ENCODE peak calls at places on chromosomes 3 and 15, in five cellular contexts. One of them, this sample, is unnamed.

GRCh38 chr15:82809308-82810060 is at the start of gene WHAMM:
- DNase-seq in mesendoderm: peak; percentile 98
- DNase-seq in A549: peak; percentile 99
- DNase-seq in endothelial cell of umbilical vein: peak; percentile 98
- DNase-seq in fibroblast of lung: peak; percentile 98
- DNase-seq in this sample: peak; percentile 99

GRCh38 chr3:183122257-183122932 is 23.1 kb upstream of the MCCC1 start:
- DNase-seq in mesendoderm: peak; percentile 59
- DNase-seq in A549: peak; percentile 34
- DNase-seq in endothelial cell of umbilical vein: peak; percentile 95
- DNase-seq in fibroblast of lung: peak; percentile 85
- DNase-seq in this sample: peak; percentile 28

GRCh38 chr15:43185161-43186002 is at the start of gene CCNDBP1:
- DNase-seq in mesendoderm: peak; percentile 98
- DNase-seq in A549: peak; percentile 93
- DNase-seq in endothelial cell of umbilical vein: peak; percentile 70
- DNase-seq in fibroblast of lung: peak; percentile 72
- DNase-seq in this sample: peak; percentile 77

GRCh38 chr3:30012941-30013543 is 593.4 kb upstream of the TGFBR2 start:
- DNase-seq in mesendoderm: peak; percentile 81
- DNase-seq in A549: peak; percentile 71
- DNase-seq in endothelial cell of umbilical vein: peak; percentile 76
- DNase-seq in fibroblast of lung: peak; percentile 78
- DNase-seq in this sample: peak; percentile 58

GRCh38 chr15:95196176-95196915 is 965.0 kb downstream of the MCTP2 start:
- DNase-seq in mesendoderm: peak; percentile 7
- DNase-seq in A549: no peak
- DNase-seq in endothelial cell of umbilical vein: no peak
- DNase-seq in fibroblast of lung: no peak
- DNase-seq in this sample: no peak

GRCh38 chr3:191963182-191963581 is 502.2 kb downstream of the PYDC2 start:
- DNase-seq in mesendoderm: peak; percentile 98
- DNase-seq in A549: no peak
- DNase-seq in endothelial cell of umbilical vein: peak; percentile 36
- DNase-seq in fibroblast of lung: no peak
- DNase-seq in this sample: peak; percentile 18

GRCh38 chr15:90679959-90680358 is 37.2 kb upstream of the BLM start:
- DNase-seq in mesendoderm: no peak
- DNase-seq in A549: no peak
- DNase-seq in endothelial cell of umbilical vein: no peak
- DNase-seq in fibroblast of lung: no peak
- DNase-seq in this sample: no peak

GRCh38 chr15:44713006-44713966 is 2.0 kb downstream of the B2M start:
- DNase-seq in mesendoderm: peak; percentile 58
- DNase-seq in A549: peak; percentile 60
- DNase-seq in endothelial cell of umbilical vein: peak; percentile 55
- DNase-seq in fibroblast of lung: peak; percentile 53
- DNase-seq in this sample: peak; percentile 32

GRCh38 chr3:195876297-195877031 is 31.9 kb downstream of the TNK2 start:
- DNase-seq in mesendoderm: no peak
- DNase-seq in A549: peak; percentile 44
- DNase-seq in endothelial cell of umbilical vein: no peak
- DNase-seq in fibroblast of lung: no peak
- DNase-seq in this sample: no peak

GRCh38 chr3:153513236-153513635 is 351.2 kb downstream of the RAP2B start:
- DNase-seq in mesendoderm: peak; percentile 58
- DNase-seq in A549: peak; percentile 20
- DNase-seq in endothelial cell of umbilical vein: peak; percentile 34
- DNase-seq in fibroblast of lung: peak; percentile 13
- DNase-seq in this sample: peak; percentile 20

DNA sequence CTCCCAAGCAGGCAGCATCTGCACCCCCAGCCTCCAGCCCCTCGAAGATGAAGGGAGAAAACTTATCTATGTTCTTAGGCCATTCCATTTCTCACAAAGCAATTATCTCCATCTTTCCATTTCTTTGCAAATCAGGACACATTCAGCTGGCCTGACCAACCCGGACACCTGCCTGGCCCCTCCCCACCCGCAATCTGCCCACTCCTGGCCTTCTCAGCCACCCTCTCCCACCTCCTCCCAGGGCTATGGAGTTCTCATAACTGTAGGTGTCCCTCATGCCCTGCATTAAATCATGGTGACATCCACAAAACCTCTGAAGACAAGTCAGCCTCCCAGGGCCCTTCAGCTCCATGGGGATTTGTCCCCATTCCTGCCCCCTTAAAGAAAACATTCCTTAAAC is 119.3 kb downstream of the MEGF11 start:
- DNase-seq in mesendoderm: no peak
- DNase-seq in A549: no peak
- DNase-seq in endothelial cell of umbilical vein: no peak
- DNase-seq in fibroblast of lung: no peak
- DNase-seq in this sample: no peak
- H3K4me2 ChIP-seq in mesendoderm: no peak overlapping the region
- H3K4me2 ChIP-seq in A549: no peak overlapping the region
- H3K4me2 ChIP-seq in endothelial cell of umbilical vein: no peak overlapping the region
- H3K4me2 ChIP-seq in fibroblast of lung: no peak overlapping the region
- H3K4me2 ChIP-seq in this sample: no peak overlapping the region

GRCh38 chr3:23810342-23811116 is 4.8 kb downstream of the UBE2E1 start:
- DNase-seq in mesendoderm: peak; percentile 95
- DNase-seq in A549: peak; percentile 64
- DNase-seq in endothelial cell of umbilical vein: peak; percentile 36
- DNase-seq in fibroblast of lung: peak; percentile 37
- DNase-seq in this sample: peak; percentile 19

GRCh38 chr3:23811117-23811487 is 5.3 kb downstream of the UBE2E1 start:
- DNase-seq in mesendoderm: peak; percentile 63
- DNase-seq in A549: no peak
- DNase-seq in endothelial cell of umbilical vein: no peak
- DNase-seq in fibroblast of lung: peak; percentile 18
- DNase-seq in this sample: peak; percentile 26

GRCh38 chr3:23809840-23810341 is 4.1 kb downstream of the UBE2E1 start:
- DNase-seq in mesendoderm: peak; percentile 55
- DNase-seq in A549: no peak
- DNase-seq in endothelial cell of umbilical vein: peak; percentile 14
- DNase-seq in fibroblast of lung: no peak
- DNase-seq in this sample: no peak

GRCh38 chr3:23809294-23809693 is 3.5 kb downstream of the UBE2E1 start:
- DNase-seq in mesendoderm: no peak
- DNase-seq in A549: no peak
- DNase-seq in endothelial cell of umbilical vein: no peak
- DNase-seq in fibroblast of lung: no peak
- DNase-seq in this sample: no peak

GRCh38 chr3:23811919-23812318 is 6.2 kb downstream of the UBE2E1 start:
- DNase-seq in mesendoderm: no peak
- DNase-seq in A549: no peak
- DNase-seq in endothelial cell of umbilical vein: no peak
- DNase-seq in fibroblast of lung: no peak
- DNase-seq in this sample: no peak
- H3K4me2 ChIP-seq in mesendoderm: no peak overlapping the region
- H3K4me2 ChIP-seq in A549: peak overlapping the region; percentile 82
- H3K4me2 ChIP-seq in endothelial cell of umbilical vein: no peak overlapping the region
- H3K4me2 ChIP-seq in fibroblast of lung: no peak overlapping the region
- H3K4me2 ChIP-seq in this sample: peak overlapping the region; percentile 92

DNA sequence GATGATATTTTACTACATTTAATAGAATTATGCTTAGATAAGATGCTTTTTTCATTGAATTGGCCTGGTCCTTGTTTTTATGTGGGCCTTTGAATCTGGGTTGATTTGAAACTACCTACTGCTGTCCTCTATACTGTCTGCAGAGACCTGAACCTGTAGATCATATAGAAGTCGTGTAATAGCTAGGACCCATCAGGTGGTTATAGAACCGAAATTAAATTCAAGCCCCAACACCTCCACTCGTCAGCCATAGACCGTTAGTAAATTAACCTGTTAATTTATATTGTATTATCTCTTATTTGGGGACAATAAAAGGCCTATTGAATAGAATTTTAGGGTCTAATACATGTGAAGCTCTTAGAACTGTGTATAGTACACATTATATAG is 108.4 kb downstream of the MBNL1 start:
- DNase-seq in mesendoderm: no peak
- DNase-seq in A549: no peak
- DNase-seq in endothelial cell of umbilical vein: no peak
- DNase-seq in fibroblast of lung: no peak
- DNase-seq in this sample: no peak
- H3K4me2 ChIP-seq in mesendoderm: no peak overlapping the region
- H3K4me2 ChIP-seq in A549: peak overlapping the region; percentile 96
- H3K4me2 ChIP-seq in endothelial cell of umbilical vein: no peak overlapping the region
- H3K4me2 ChIP-seq in fibroblast of lung: peak overlapping the region; percentile 49
- H3K4me2 ChIP-seq in this sample: no peak overlapping the region

DNA sequence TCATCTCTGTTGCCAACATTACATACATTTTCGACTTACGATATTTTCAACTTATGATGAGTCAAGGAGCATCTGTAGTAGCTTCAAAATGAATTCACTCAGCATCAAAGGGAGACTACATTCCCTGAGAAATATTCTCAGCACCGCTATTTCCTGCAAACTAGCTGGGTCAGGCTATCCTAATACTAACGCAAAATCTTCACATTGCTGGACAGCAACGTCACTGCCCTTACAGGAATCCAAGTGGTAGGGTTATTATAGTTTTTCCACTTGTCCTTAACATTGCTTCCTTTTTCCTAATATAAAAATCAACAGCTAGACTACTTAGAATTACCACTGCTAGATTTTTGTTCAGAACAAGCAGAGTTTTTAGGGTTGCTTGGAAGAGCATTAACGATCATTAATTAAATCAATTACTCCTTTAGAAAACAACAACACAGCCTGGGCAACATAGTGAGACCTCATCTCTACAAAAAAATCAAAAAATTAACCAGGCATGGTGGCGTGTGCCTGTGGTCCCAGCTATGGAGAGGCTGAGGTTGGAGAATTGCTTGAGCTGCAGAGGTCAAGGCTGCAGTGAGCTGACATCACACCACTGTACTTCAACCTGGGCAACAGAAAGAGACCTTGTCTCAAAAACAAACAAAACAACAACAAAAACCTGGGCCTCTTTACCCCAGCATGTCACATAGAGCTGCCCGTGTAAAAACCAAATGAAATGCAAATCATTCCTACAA is 6.9 kb downstream of the ADAM10 start:
- DNase-seq in mesendoderm: no peak
- DNase-seq in A549: no peak
- DNase-seq in endothelial cell of umbilical vein: peak; percentile 83
- DNase-seq in fibroblast of lung: peak; percentile 65
- DNase-seq in this sample: no peak
- H3K4me2 ChIP-seq in mesendoderm: no peak overlapping the region
- H3K4me2 ChIP-seq in A549: no peak overlapping the region
- H3K4me2 ChIP-seq in endothelial cell of umbilical vein: peak overlapping the region; percentile 55
- H3K4me2 ChIP-seq in fibroblast of lung: peak overlapping the region; percentile 66
- H3K4me2 ChIP-seq in this sample: no peak overlapping the region

GRCh38 chr3:185759523-185759922 is 65.3 kb downstream of the IGF2BP2 start:
- DNase-seq in mesendoderm: no peak
- DNase-seq in A549: no peak
- DNase-seq in endothelial cell of umbilical vein: no peak
- DNase-seq in fibroblast of lung: no peak
- DNase-seq in this sample: no peak

GRCh38 chr3:185760091-185760490 is 64.8 kb downstream of the IGF2BP2 start:
- DNase-seq in mesendoderm: no peak
- DNase-seq in A549: no peak
- DNase-seq in endothelial cell of umbilical vein: no peak
- DNase-seq in fibroblast of lung: no peak
- DNase-seq in this sample: no peak

GRCh38 chr3:185760550-185760949 is 64.3 kb downstream of the IGF2BP2 start:
- DNase-seq in mesendoderm: no peak
- DNase-seq in A549: no peak
- DNase-seq in endothelial cell of umbilical vein: peak; percentile 37
- DNase-seq in fibroblast of lung: no peak
- DNase-seq in this sample: no peak

GRCh38 chr3:185757176-185757575 is 67.7 kb downstream of the IGF2BP2 start:
- DNase-seq in mesendoderm: no peak
- DNase-seq in A549: no peak
- DNase-seq in endothelial cell of umbilical vein: peak; percentile 45
- DNase-seq in fibroblast of lung: no peak
- DNase-seq in this sample: peak; percentile 41

DNA sequence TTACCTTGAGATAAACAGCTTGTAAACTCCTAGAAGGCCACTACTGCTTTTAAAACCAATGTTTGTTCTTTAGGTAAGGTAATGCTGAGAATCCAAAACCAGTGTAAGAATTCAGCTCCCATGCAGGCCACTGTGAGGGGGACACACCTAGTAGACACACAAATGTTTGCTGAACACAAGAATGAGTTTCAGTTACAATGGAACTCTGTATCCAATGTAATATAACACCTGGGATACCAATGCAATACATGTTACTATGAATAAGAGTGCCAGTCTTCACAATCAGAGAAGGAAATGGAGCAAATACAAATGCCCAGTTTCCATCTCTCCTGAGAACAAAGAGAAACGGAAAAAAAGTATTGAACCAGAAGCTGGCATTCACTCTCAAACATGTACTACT is 65.9 kb downstream of the IGF2BP2 start:
- DNase-seq in mesendoderm: no peak
- DNase-seq in A549: no peak
- DNase-seq in endothelial cell of umbilical vein: peak; percentile 40
- DNase-seq in fibroblast of lung: no peak
- DNase-seq in this sample: peak; percentile 34
- H3K4me2 ChIP-seq in mesendoderm: no peak overlapping the region
- H3K4me2 ChIP-seq in A549: no peak overlapping the region
- H3K4me2 ChIP-seq in endothelial cell of umbilical vein: no peak overlapping the region
- H3K4me2 ChIP-seq in fibroblast of lung: no peak overlapping the region
- H3K4me2 ChIP-seq in this sample: peak overlapping the region; percentile 19

GRCh38 chr3:42116466-42116865 is 25.3 kb downstream of the TRAK1 start:
- DNase-seq in mesendoderm: no peak
- DNase-seq in A549: no peak
- DNase-seq in endothelial cell of umbilical vein: no peak
- DNase-seq in fibroblast of lung: no peak
- DNase-seq in this sample: no peak
- H3K4me2 ChIP-seq in mesendoderm: no peak overlapping the region
- H3K4me2 ChIP-seq in A549: no peak overlapping the region
- H3K4me2 ChIP-seq in endothelial cell of umbilical vein: no peak overlapping the region
- H3K4me2 ChIP-seq in fibroblast of lung: no peak overlapping the region
- H3K4me2 ChIP-seq in this sample: no peak overlapping the region

GRCh38 chr3:156687023-156687422 is 12.6 kb downstream of the TIPARP start:
- DNase-seq in mesendoderm: no peak
- DNase-seq in A549: no peak
- DNase-seq in endothelial cell of umbilical vein: no peak
- DNase-seq in fibroblast of lung: no peak
- DNase-seq in this sample: no peak
- H3K4me2 ChIP-seq in mesendoderm: no peak overlapping the region
- H3K4me2 ChIP-seq in A549: peak overlapping the region; percentile 64
- H3K4me2 ChIP-seq in endothelial cell of umbilical vein: peak overlapping the region; percentile 22
- H3K4me2 ChIP-seq in fibroblast of lung: peak overlapping the region; percentile 52
- H3K4me2 ChIP-seq in this sample: peak overlapping the region; percentile 76

DNA sequence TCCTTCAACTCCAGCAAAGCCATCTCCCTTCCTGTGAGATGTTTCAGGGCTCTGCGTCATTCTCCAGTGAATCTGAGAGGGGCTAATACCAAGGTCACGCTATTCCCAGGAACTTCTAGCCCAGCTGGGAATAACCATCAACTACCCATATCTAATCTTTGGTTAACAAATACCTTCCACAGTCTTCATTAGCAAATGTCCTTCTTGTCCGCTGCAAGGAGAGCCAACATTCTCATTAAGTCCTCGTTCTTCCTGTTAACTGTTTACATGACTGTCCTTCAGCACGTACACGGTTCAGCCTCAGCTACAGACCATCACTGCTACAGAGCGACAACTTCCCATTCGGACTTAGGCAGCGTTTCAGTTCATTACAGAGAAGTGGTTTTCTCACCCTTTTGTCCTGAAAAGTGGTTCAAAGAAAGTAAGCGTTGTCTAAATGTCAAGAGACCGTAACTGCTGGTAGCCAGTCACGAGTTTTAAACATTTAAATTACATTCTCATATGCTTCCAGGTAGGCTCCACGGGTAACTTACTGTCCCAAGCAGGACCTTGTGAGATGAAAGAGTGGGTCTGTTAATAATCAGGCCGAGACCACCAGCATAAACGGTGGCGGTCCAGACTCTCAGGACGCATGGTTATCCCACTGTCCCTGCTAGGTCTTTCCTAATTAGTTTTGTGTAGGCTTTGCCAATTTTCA is 63.9 kb downstream of the CHSY1 start:
- DNase-seq in mesendoderm: peak; percentile 84
- DNase-seq in A549: no peak
- DNase-seq in endothelial cell of umbilical vein: peak; percentile 88
- DNase-seq in fibroblast of lung: peak; percentile 97
- DNase-seq in this sample: no peak
- H3K4me2 ChIP-seq in mesendoderm: no peak overlapping the region
- H3K4me2 ChIP-seq in A549: no peak overlapping the region
- H3K4me2 ChIP-seq in endothelial cell of umbilical vein: peak overlapping the region; percentile 86
- H3K4me2 ChIP-seq in fibroblast of lung: peak overlapping the region; percentile 95
- H3K4me2 ChIP-seq in this sample: no peak overlapping the region

This sample was measured in mammary epithelial cell.